ENCODE peak calls at places on chromosome 3, in six cellular contexts. One of them, this sample, is unnamed.

GRCh38 chr3:156873906-156874305 is 47.8 kb downstream of the LEKR1 start:
- DNase-seq in B cell: no peak
- DNase-seq in OCI-LY7: no peak
- DNase-seq in nephron progenitor cell: no peak
- DNase-seq in GM13976: no peak
- DNase-seq in HCT116: no peak
- DNase-seq in this sample: no peak

GRCh38 chr3:99114565-99115291 is 213.2 kb upstream of the DCBLD2 start:
- DNase-seq in GM13976: no peak
- DNase-seq in nephron progenitor cell: peak
- DNase-seq in HCT116: peak
- DNase-seq in OCI-LY7: peak
- DNase-seq in B cell: no peak
- DNase-seq in this sample: no peak

GRCh38 chr3:154864947-154865346 is 215.2 kb upstream of the MME start:
- DNase-seq in nephron progenitor cell: no peak
- DNase-seq in GM13976: no peak
- DNase-seq in HCT116: no peak
- DNase-seq in OCI-LY7: no peak
- DNase-seq in B cell: no peak
- DNase-seq in this sample: no peak

GRCh38 chr3:31106204-31106603 is 211.7 kb upstream of the GADL1 start:
- DNase-seq in OCI-LY7: peak
- DNase-seq in GM13976: no peak
- DNase-seq in nephron progenitor cell: no peak
- DNase-seq in B cell: no peak
- DNase-seq in HCT116: no peak
- DNase-seq in this sample: no peak

GRCh38 chr3:156558389-156558788 is 3.5 kb upstream of the SSR3 start:
- DNase-seq in nephron progenitor cell: no peak
- DNase-seq in OCI-LY7: no peak
- DNase-seq in B cell: no peak
- DNase-seq in GM13976: no peak
- DNase-seq in HCT116: no peak
- DNase-seq in this sample: no peak

GRCh38 chr3:157436583-157437300 is at the start of gene PTX3:
- DNase-seq in HCT116: no peak
- DNase-seq in B cell: no peak
- DNase-seq in GM13976: no peak
- DNase-seq in OCI-LY7: no peak
- DNase-seq in nephron progenitor cell: peak
- DNase-seq in this sample: peak

GRCh38 chr3:88219138-88219792 is 69.5 kb downstream of the C3orf38 start:
- DNase-seq in nephron progenitor cell: peak
- DNase-seq in GM13976: peak
- DNase-seq in OCI-LY7: peak
- DNase-seq in HCT116: no peak
- DNase-seq in B cell: peak
- DNase-seq in this sample: no peak

GRCh38 chr3:156148946-156149348 is 28.6 kb downstream of the KCNAB1 start:
- DNase-seq in B cell: no peak
- DNase-seq in OCI-LY7: no peak
- DNase-seq in nephron progenitor cell: no peak
- DNase-seq in GM13976: no peak
- DNase-seq in HCT116: no peak
- DNase-seq in this sample: no peak

GRCh38 chr3:45319231-45320085 is 68.9 kb upstream of the LARS2 start:
- DNase-seq in nephron progenitor cell: no peak
- DNase-seq in OCI-LY7: no peak
- DNase-seq in GM13976: no peak
- DNase-seq in HCT116: no peak
- DNase-seq in B cell: no peak
- DNase-seq in this sample: no peak

GRCh38 chr3:51375571-51375970 is 9.5 kb upstream of the MANF start:
- DNase-seq in B cell: no peak
- DNase-seq in GM13976: no peak
- DNase-seq in OCI-LY7: no peak
- DNase-seq in nephron progenitor cell: no peak
- DNase-seq in HCT116: no peak
- DNase-seq in this sample: peak

GRCh38 chr3:51374456-51374855 is 10.6 kb upstream of the MANF start:
- DNase-seq in B cell: no peak
- DNase-seq in GM13976: no peak
- DNase-seq in OCI-LY7: no peak
- DNase-seq in HCT116: no peak
- DNase-seq in nephron progenitor cell: no peak
- DNase-seq in this sample: peak

GRCh38 chr3:51371943-51372557 is 13.0 kb upstream of the MANF start:
- DNase-seq in GM13976: peak
- DNase-seq in HCT116: peak
- DNase-seq in B cell: peak
- DNase-seq in nephron progenitor cell: peak
- DNase-seq in OCI-LY7: peak
- DNase-seq in this sample: peak

GRCh38 chr3:51375136-51375535 is 10.0 kb upstream of the MANF start:
- DNase-seq in OCI-LY7: no peak
- DNase-seq in nephron progenitor cell: no peak
- DNase-seq in GM13976: no peak
- DNase-seq in HCT116: no peak
- DNase-seq in B cell: no peak
- DNase-seq in this sample: no peak

GRCh38 chr3:51373658-51374421 is 11.3 kb upstream of the MANF start:
- DNase-seq in nephron progenitor cell: no peak
- DNase-seq in GM13976: no peak
- DNase-seq in OCI-LY7: no peak
- DNase-seq in HCT116: no peak
- DNase-seq in B cell: no peak
- DNase-seq in this sample: peak
- TF ChIP-seq CTCF in nephron progenitor cell: no peak
- TF ChIP-seq CTCF in GM13976: no peak
- TF ChIP-seq CTCF in OCI-LY7: no peak
- TF ChIP-seq CTCF in HCT116: no peak
- TF ChIP-seq CTCF in B cell: no peak
- TF ChIP-seq CTCF in this sample: no peak

DNA sequence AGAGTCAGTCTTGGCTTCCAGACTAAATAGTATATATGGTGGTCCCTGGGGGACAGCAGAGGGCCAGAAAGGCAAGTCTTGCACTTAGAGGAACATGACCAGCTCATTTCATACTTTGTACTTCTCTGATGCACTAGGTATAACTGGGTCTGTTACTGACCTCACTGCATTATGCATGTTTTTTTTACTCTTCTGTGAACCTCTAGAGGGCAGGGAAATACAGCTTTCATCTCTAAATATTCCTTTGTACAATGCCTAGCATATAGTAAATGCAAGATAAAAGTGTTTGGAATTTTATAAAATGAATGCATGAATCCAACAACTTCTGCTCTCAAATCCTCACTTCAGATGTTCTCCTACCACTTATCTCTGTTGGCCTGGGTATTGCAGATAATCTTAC is 23.4 kb upstream of the ARL14 start:
- DNase-seq in B cell: no peak
- DNase-seq in GM13976: no peak
- DNase-seq in nephron progenitor cell: no peak
- DNase-seq in HCT116: no peak
- DNase-seq in OCI-LY7: no peak
- DNase-seq in this sample: no peak
- TF ChIP-seq CTCF in B cell: no peak
- TF ChIP-seq CTCF in GM13976: no peak
- TF ChIP-seq CTCF in nephron progenitor cell: no peak
- TF ChIP-seq CTCF in HCT116: no peak
- TF ChIP-seq CTCF in OCI-LY7: no peak
- TF ChIP-seq CTCF in this sample: no peak

GRCh38 chr3:139016430-139017048 is 4.2 kb downstream of the PRR23B start:
- DNase-seq in OCI-LY7: no peak
- DNase-seq in B cell: no peak
- DNase-seq in HCT116: no peak
- DNase-seq in GM13976: no peak
- DNase-seq in nephron progenitor cell: no peak
- DNase-seq in this sample: no peak

GRCh38 chr3:139020036-139020867 is 474 bp downstream of the PRR23B start:
- DNase-seq in OCI-LY7: no peak
- DNase-seq in GM13976: no peak
- DNase-seq in B cell: no peak
- DNase-seq in nephron progenitor cell: no peak
- DNase-seq in HCT116: no peak
- DNase-seq in this sample: no peak

GRCh38 chr3:139024968-139025367 is 4.2 kb upstream of the PRR23B start:
- DNase-seq in HCT116: no peak
- DNase-seq in nephron progenitor cell: no peak
- DNase-seq in B cell: no peak
- DNase-seq in OCI-LY7: no peak
- DNase-seq in GM13976: no peak
- DNase-seq in this sample: no peak

GRCh38 chr3:139020868-139021234 is at the start of gene PRR23B:
- DNase-seq in nephron progenitor cell: no peak
- DNase-seq in HCT116: no peak
- DNase-seq in OCI-LY7: peak
- DNase-seq in B cell: no peak
- DNase-seq in GM13976: no peak
- DNase-seq in this sample: no peak
- TF ChIP-seq CTCF in nephron progenitor cell: peak
- TF ChIP-seq CTCF in HCT116: peak
- TF ChIP-seq CTCF in OCI-LY7: peak
- TF ChIP-seq CTCF in B cell: no peak
- TF ChIP-seq CTCF in GM13976: no peak
- TF ChIP-seq CTCF in this sample: no peak

GRCh38 chr3:33173672-33174071 is 44.9 kb downstream of the SUSD5 start:
- DNase-seq in B cell: no peak
- DNase-seq in GM13976: no peak
- DNase-seq in nephron progenitor cell: no peak
- DNase-seq in HCT116: no peak
- DNase-seq in OCI-LY7: no peak
- DNase-seq in this sample: no peak
- TF ChIP-seq CTCF in B cell: no peak
- TF ChIP-seq CTCF in GM13976: no peak
- TF ChIP-seq CTCF in nephron progenitor cell: no peak
- TF ChIP-seq CTCF in HCT116: no peak
- TF ChIP-seq CTCF in OCI-LY7: no peak
- TF ChIP-seq CTCF in this sample: no peak

This sample was measured in CD14-positive monocyte.